ENCODE peak calls at places on chromosome 18, in five cellular contexts. M is IMR-90; T is sigmoid colon; N is CD8-positive, alpha-beta T cell; H is mesendoderm. J is an unnamed sample.

GRCh38 chr18:46469186-46469915 is 187.7 kb downstream of the LOXHD1 start:
- DNase-seq in M (no peak), T (no peak), N (no peak), H (peak), J (peak)

GRCh38 chr18:5093902-5094301 is 103.2 kb downstream of the AKAIN1 start:
- DNase-seq in M (no peak), T (no peak), N (no peak), H (no peak), J (no peak)

GRCh38 chr18:62001396-62001795 is 108.6 kb upstream of the RNF152 start:
- DNase-seq in M (no peak), T (no peak), N (no peak), H (peak), J (no peak)

GRCh38 chr18:80154293-80154692 is 45.2 kb downstream of the ADNP2 start:
- DNase-seq in M (peak), T (no peak), N (no peak), H (peak), J (no peak)

GRCh38 chr18:49851624-49852023 is 38.3 kb upstream of the ACAA2 start:
- DNase-seq in M (no peak), T (no peak), N (no peak), H (no peak), J (no peak)

GRCh38 chr18:38009335-38009734 is 443.7 kb upstream of the CELF4 start:
- DNase-seq in M (no peak), T (no peak), N (no peak), H (no peak), J (no peak)

GRCh38 chr18:54223568-54224241 is 764 bp downstream of the MBD2 start:
- DNase-seq in M (peak), T (peak), N (peak), H (peak), J (peak)

GRCh38 chr18:46787674-46788073 is 30.8 kb upstream of the ST8SIA5 start:
- DNase-seq in M (no peak), T (no peak), N (no peak), H (no peak), J (no peak)

GRCh38 chr18:26628017-26628416 is 79.7 kb upstream of the KCTD1 start:
- DNase-seq in M (no peak), T (no peak), N (no peak), H (no peak), J (no peak)

GRCh38 chr18:77140439-77141109 is 8.0 kb upstream of the MBP start:
- DNase-seq in M (no peak), T (peak), N (peak), H (no peak), J (no peak)

GRCh38 chr18:31983976-31984375 is 34.6 kb upstream of the RNF125 start:
- DNase-seq in M (no peak), T (no peak), N (no peak), H (no peak), J (no peak)

GRCh38 chr18:2959341-2959740 is 53.6 kb downstream of the LPIN2 start:
- DNase-seq in M (no peak), T (no peak), N (no peak), H (no peak), J (no peak)
- H3K27ac ChIP-seq in M (no peak), T (peak), N (peak), H (no peak), J (no peak)

DNA sequence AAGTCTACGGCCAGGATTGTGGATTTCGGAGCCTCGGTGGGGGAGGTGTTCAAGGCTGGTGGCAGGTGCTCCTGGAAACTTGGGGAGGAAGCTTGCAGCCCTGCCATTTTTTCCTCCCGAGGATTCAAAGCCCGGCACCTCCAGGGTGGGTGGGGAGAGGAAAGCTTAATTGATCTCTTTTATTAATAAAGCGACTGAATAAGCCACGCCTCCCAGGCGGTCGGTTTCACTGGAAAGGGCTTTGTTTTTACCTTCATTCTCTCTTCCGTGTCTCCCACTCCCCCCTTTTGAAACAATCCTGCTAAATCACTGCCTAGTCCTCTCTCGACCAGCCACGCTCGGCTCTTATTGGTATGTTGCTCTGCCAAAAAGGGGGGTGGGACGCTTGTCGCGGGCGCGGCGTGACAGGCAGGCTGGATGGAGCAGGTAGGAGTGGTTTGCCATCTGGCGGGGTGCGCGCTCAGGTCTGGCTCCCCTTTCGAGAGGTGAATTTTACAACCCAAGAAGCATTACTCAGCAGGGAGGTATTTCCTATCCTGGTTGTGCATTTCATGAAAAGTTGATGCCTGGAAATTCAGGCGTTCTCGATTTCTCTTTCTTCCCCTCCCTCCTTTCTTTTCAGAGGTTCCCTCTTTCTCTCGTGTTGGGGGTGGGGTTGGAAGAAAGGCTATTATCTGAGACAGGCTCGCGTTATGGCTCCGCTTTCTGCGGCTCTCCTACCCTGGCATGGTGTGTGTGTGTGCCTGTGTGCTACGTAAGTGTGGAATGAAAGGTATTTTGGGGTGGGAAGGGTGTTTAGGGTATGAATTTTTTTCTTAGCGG is 1.4 kb downstream of the NEDD4L start:
- DNase-seq in M (peak), T (no peak), N (no peak), H (peak), J (peak)
- H3K27ac ChIP-seq in M (peak), T (peak), N (no peak), H (peak), J (peak)

GRCh38 chr18:11175266-11175947 is 26.0 kb upstream of the PIEZO2 start:
- DNase-seq in M (peak), T (no peak), N (no peak), H (no peak), J (peak)
- H3K27ac ChIP-seq in M (peak), T (no peak), N (no peak), H (no peak), J (peak)

GRCh38 chr18:9855686-9856085 is 30.1 kb upstream of the TXNDC2 start:
- DNase-seq in M (no peak), T (peak), N (no peak), H (no peak), J (peak)
- H3K27ac ChIP-seq in M (no peak), T (peak), N (no peak), H (no peak), J (peak)

GRCh38 chr18:55579471-55579870 is 8.5 kb downstream of the TCF4 start:
- DNase-seq in M (peak), T (no peak), N (no peak), H (no peak), J (no peak)

GRCh38 chr18:55579888-55580287 is 8.1 kb downstream of the TCF4 start:
- DNase-seq in M (no peak), T (no peak), N (no peak), H (no peak), J (no peak)

GRCh38 chr18:55585586-55586521 is 2.1 kb downstream of the TCF4 start:
- DNase-seq in M (peak), T (no peak), N (no peak), H (peak), J (peak)

GRCh38 chr18:55585050-55585449 is 2.9 kb downstream of the TCF4 start:
- DNase-seq in M (no peak), T (no peak), N (no peak), H (no peak), J (no peak)

DNA sequence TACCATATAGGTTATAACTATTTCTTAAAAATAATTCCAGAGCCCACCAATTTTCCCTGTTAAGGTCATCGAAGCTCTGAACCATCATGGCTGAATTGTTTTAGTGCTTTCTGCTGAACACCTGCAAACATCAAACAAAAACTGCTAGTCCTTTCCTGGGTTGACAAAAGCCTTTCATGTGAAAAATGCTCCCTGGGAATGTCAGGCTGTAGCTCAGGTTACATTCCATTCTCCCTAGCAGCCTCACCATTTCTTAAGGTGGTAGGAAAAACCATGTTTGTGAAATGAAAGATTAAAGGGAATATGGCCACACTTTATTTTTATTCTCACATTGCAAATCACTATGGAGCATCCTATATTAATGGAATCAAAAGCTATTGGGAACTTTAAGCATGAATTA is 5.7 kb downstream of the TCF4 start:
- DNase-seq in M (no peak), T (no peak), N (no peak), H (peak), J (peak)
- H3K27ac ChIP-seq in M (no peak), T (no peak), N (no peak), H (no peak), J (no peak)

DNA sequence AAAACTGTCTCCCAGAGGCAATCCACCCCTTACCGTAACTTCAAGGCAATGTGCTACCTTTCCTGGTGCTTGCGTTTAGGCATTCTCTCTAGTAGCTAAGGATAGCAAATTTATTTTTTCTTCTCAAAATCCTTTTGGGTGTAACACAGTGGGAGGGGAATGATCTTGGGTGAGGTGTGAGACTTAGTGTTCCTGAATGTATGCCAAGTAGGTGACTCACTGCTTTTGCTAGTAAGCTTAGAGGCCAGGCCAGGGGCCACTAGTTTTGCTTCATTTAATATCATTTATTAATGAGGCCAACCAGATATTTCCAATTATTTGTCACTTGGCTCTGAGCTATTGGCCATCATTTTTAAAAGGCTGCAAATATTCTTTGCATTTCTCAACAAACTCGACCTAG is 135.5 kb downstream of the NAPG start:
- DNase-seq in M (peak), T (no peak), N (no peak), H (peak), J (peak)
- H3K27ac ChIP-seq in M (no peak), T (peak), N (no peak), H (no peak), J (no peak)

GRCh38 chr18:74147491-74147778 is 199 bp downstream of the FBXO15 start:
- DNase-seq in M (no peak), T (no peak), N (no peak), H (no peak), J (no peak)

GRCh38 chr18:74147779-74148542 is at the start of the genes FBXO15 and TIMM21:
- DNase-seq in M (peak), T (peak), N (peak), H (peak), J (peak)

GRCh38 chr18:74148543-74149070 is 284 bp downstream of the TIMM21 start:
- DNase-seq in M (no peak), T (no peak), N (no peak), H (no peak), J (no peak)

GRCh38 chr18:74142251-74142650 is 5.4 kb downstream of the FBXO15 start:
- DNase-seq in M (peak), T (no peak), N (no peak), H (no peak), J (no peak)

GRCh38 chr18:74146756-74147155 is 878 bp downstream of the FBXO15 start:
- DNase-seq in M (peak), T (no peak), N (no peak), H (no peak), J (peak)
- H3K27ac ChIP-seq in M (peak), T (no peak), N (peak), H (no peak), J (no peak)

DNA sequence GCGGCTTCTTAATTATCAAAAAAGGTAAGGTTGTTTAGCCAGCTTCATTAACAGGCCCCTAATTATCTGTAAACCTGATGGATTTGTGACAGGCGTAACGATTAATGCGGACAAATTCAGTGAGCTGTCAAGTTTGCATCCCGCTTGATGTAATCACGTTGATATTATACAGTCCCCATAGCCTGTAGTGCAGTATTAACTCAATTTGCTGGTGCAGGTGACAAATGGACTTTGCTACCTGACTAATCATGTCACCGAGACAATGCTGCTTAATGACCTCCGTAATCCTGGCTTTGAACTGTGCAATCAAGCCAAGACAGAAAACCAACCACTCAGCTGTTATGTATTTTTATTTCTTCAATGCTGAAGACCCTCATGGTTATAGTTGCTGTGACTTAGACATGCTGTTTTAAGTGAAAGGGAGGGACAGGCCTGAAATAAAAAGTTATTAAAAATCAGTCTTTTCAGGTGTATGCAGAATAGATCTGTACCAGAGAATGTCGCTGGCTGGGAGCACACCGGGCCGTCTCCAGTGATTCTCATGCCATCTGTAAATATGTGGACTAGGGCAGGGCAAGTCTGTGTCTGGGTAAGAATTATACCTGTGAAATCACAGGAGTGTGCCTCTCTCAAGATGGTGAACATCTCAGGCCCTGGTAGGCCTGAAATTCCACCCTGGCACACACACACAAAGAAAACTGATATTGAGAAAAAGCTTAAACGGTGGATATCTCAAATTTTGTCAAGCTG is 4.3 kb downstream of the TSHZ1 start:
- DNase-seq in M (no peak), T (no peak), N (no peak), H (no peak), J (no peak)
- H3K27ac ChIP-seq in M (no peak), T (peak), N (no peak), H (no peak), J (no peak)

GRCh38 chr18:75679347-75679746 is 251.8 kb upstream of the SMIM21 start:
- DNase-seq in M (no peak), T (peak), N (no peak), H (no peak), J (no peak)

GRCh38 chr18:75681538-75682115 is 254.1 kb upstream of the SMIM21 start:
- DNase-seq in M (no peak), T (no peak), N (no peak), H (no peak), J (no peak)

GRCh38 chr18:75683426-75683825 is 255.9 kb upstream of the SMIM21 start:
- DNase-seq in M (no peak), T (no peak), N (no peak), H (no peak), J (no peak)

GRCh38 chr18:75678662-75679061 is 251.2 kb upstream of the SMIM21 start:
- DNase-seq in M (no peak), T (no peak), N (no peak), H (no peak), J (no peak)
- H3K27ac ChIP-seq in M (no peak), T (peak), N (no peak), H (no peak), J (no peak)

DNA sequence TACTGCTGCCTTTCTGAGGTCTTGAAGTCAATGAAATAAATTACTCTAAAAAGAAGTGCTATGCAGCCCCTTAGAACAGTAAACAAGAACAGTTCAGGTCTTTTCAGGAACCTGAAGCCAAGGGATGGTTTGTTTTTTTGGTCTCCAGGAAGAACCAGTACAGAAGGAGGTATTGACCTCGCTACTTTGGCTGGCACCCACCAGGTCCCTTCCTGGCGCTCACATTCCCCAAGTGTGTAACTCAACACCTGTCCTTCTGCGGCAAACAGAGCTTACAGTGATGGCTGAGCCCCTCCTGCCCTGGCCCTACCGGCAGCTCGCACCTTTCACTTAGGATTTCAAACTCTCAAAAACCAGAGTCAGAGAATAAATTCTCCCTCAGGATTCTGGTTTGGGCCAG is 51.9 kb downstream of the SETBP1 start:
- DNase-seq in M (no peak), T (no peak), N (no peak), H (peak), J (no peak)
- H3K27ac ChIP-seq in M (no peak), T (peak), N (no peak), H (no peak), J (peak)

J was measured in astrocyte.